ENCODE peak calls at places on chromosome 18, in five cellular contexts. Y is T-helper 9 cell; L is posterior cingulate gyrus; U is GM13977; G is CD8-positive, alpha-beta T cell. J is an unnamed sample.

GRCh38 chr18:67634631-67635338 is 118.3 kb upstream of the DSEL start:
- DNase-seq in G (no peak), U (no peak), Y (no peak), L (no peak), J (no peak)

GRCh38 chr18:74454279-74454741 is 2.8 kb downstream of the DIPK1C start:
- DNase-seq in Y (no peak), U (no peak), G (no peak), L (peak; percentile 49), J (no peak)

GRCh38 chr18:67590571-67591141 is 74.1 kb upstream of the DSEL start:
- DNase-seq in U (no peak), G (no peak), Y (no peak), L (no peak), J (no peak)

GRCh38 chr18:49251451-49251850 is 209.0 kb downstream of the DYM start:
- DNase-seq in Y (no peak), U (no peak), G (no peak), L (no peak), J (no peak)

GRCh38 chr18:41820784-41821183 is 134.2 kb upstream of the PIK3C3 start:
- DNase-seq in L (no peak), G (no peak), U (peak; percentile 20), Y (no peak), J (no peak)

GRCh38 chr18:43571078-43571689 is 293.9 kb upstream of the SYT4 start:
- DNase-seq in G (no peak), U (peak; percentile 20), Y (no peak), L (no peak), J (no peak)

GRCh38 chr18:68796936-68797690 is 767 bp upstream of the CCDC102B start:
- DNase-seq in L (no peak), Y (no peak), U (no peak), G (no peak), J (no peak)

GRCh38 chr18:79791141-79791972 is 6.4 kb upstream of the KCNG2 start:
- DNase-seq in G (no peak), U (no peak), Y (no peak), L (no peak), J (no peak)

GRCh38 chr18:25187582-25188291 is 164.2 kb downstream of the ZNF521 start:
- DNase-seq in L (no peak), G (no peak), U (no peak), Y (no peak), J (no peak)

GRCh38 chr18:9619545-9619944 is 5.2 kb upstream of the PPP4R1 start:
- DNase-seq in Y (no peak), L (no peak), U (no peak), G (no peak), J (no peak)

GRCh38 chr18:3179430-3180089 is 40.2 kb downstream of the MYOM1 start:
- DNase-seq in G (no peak), Y (no peak), U (peak; percentile 58), L (no peak), J (no peak)

GRCh38 chr18:80154293-80154692 is 45.2 kb downstream of the ADNP2 start:
- DNase-seq in U (peak; percentile 57), Y (no peak), G (no peak), L (no peak), J (no peak)

GRCh38 chr18:63356272-63356896 is 10.6 kb downstream of the KDSR start:
- DNase-seq in G (no peak), L (no peak), Y (no peak), U (no peak), J (no peak)